ENCODE peak calls at places on chromosomes 12 and 14, in six cellular contexts. F, X, B, G, P and E are unnamed samples.

GRCh38 chr12:6278439-6279255 is 31.8 kb upstream of the PLEKHG6 start:
- DNase-seq in G (peak), B (peak), P (peak), F (peak), X (peak), E (no peak)

GRCh38 chr12:107332726-107333125 is 239.4 kb upstream of the CRY1 start:
- DNase-seq in G (no peak), F (no peak), P (no peak), B (no peak), X (no peak), E (no peak)

GRCh38 chr12:130576286-130576933 is 139.7 kb downstream of the RIMBP2 start:
- DNase-seq in B (no peak), F (no peak), X (no peak), G (no peak), P (no peak), E (no peak)

GRCh38 chr12:123075591-123076171 is 75.2 kb downstream of the PITPNM2 start:
- DNase-seq in G (peak), P (no peak), B (no peak), X (peak), F (no peak), E (peak)

GRCh38 chr12:979355-979754 is 11.7 kb upstream of the ERC1 start:
- DNase-seq in G (no peak), B (no peak), X (no peak), P (no peak), F (no peak), E (no peak)

GRCh38 chr14:75711796-75712211 is 50.8 kb downstream of the TTLL5 start:
- DNase-seq in F (peak), B (peak), G (peak), X (no peak), P (peak), E (no peak)

GRCh38 chr14:39665084-39665483 is 232.9 kb upstream of the FBXO33 start:
- DNase-seq in X (no peak), F (peak), P (no peak), G (no peak), B (no peak), E (no peak)

GRCh38 chr12:56785874-56786273 is 22.8 kb downstream of the HSD17B6 start:
- DNase-seq in P (no peak), B (no peak), G (no peak), X (no peak), F (no peak), E (no peak)

GRCh38 chr12:29309320-29309902 is 71.6 kb downstream of the ERGIC2 start:
- DNase-seq in P (no peak), B (peak), F (peak), G (no peak), X (no peak), E (no peak)

GRCh38 chr14:98726585-98727405 is 545.2 kb downstream of the BCL11B start:
- DNase-seq in P (no peak), G (no peak), F (no peak), B (no peak), X (no peak), E (no peak)

GRCh38 chr12:30691122-30691879 is 4.4 kb downstream of the IPO8 start:
- DNase-seq in B (peak), X (no peak), F (peak), P (peak), G (no peak), E (no peak)

GRCh38 chr12:108629824-108630476 is 3.7 kb downstream of the SELPLG start:
- DNase-seq in X (peak), G (no peak), F (peak), B (peak), P (peak), E (no peak)

GRCh38 chr14:89284368-89285058 is 132.5 kb downstream of the FOXN3 start:
- DNase-seq in G (peak), F (peak), P (no peak), B (peak), X (no peak), E (no peak)

GRCh38 chr14:33563492-33563891 is 387.4 kb downstream of the EGLN3 start:
- DNase-seq in F (no peak), B (no peak), X (no peak), P (peak), G (no peak), E (no peak)

GRCh38 chr12:59736786-59737185 is 141.0 kb downstream of the SLC16A7 start:
- DNase-seq in X (no peak), G (no peak), F (peak), P (peak), B (peak), E (no peak)

GRCh38 chr14:101894365-101895113 is 69.8 kb upstream of the DYNC1H1 start:
- DNase-seq in B (no peak), G (no peak), F (no peak), P (no peak), X (no peak), E (no peak)

GRCh38 chr12:87866602-87867292 is 162.5 kb downstream of the C12orf50 start:
- DNase-seq in F (peak), X (no peak), G (no peak), P (peak), B (peak), E (no peak)

GRCh38 chr14:90109858-90110257 is 48.1 kb downstream of the KCNK13 start:
- DNase-seq in P (no peak), F (no peak), B (no peak), G (no peak), X (no peak), E (no peak)

GRCh38 chr12:2266666-2267623 is 214.2 kb downstream of the CACNA1C start:
- DNase-seq in P (peak), X (no peak), G (no peak), B (no peak), F (peak), E (no peak)

GRCh38 chr14:39859314-39859713 is 427.1 kb upstream of the FBXO33 start:
- DNase-seq in X (no peak), F (no peak), P (no peak), G (no peak), B (no peak), E (no peak)

GRCh38 chr12:114732426-114733030 is 48.6 kb upstream of the TBX3 start:
- DNase-seq in P (no peak), G (no peak), X (no peak), F (no peak), B (no peak), E (no peak)

GRCh38 chr12:97500537-97500936 is 37.9 kb downstream of the RMST start:
- DNase-seq in P (no peak), B (no peak), X (no peak), G (no peak), F (no peak), E (no peak)

GRCh38 chr12:66156654-66157053 is 13.1 kb downstream of the TMBIM4 start:
- DNase-seq in G (no peak), X (no peak), P (no peak), B (no peak), F (peak), E (no peak)

GRCh38 chr12:96457191-96457930 is 32.0 kb upstream of the CFAP54 start:
- DNase-seq in G (no peak), F (no peak), X (no peak), P (peak), B (no peak), E (no peak)

GRCh38 chr14:25953532-25954144 is 644.2 kb downstream of the NOVA1 start:
- DNase-seq in P (no peak), X (no peak), G (no peak), B (no peak), F (peak), E (peak)

GRCh38 chr12:76124456-76124855 is 40.0 kb upstream of the NAP1L1 start:
- DNase-seq in B (no peak), F (no peak), X (no peak), G (no peak), P (no peak), E (no peak)

GRCh38 chr12:109650808-109651207 is 62.8 kb upstream of the FAM222A start:
- DNase-seq in G (no peak), F (no peak), X (peak), B (no peak), P (no peak), E (no peak)

GRCh38 chr14:42855159-42855558 is 1248.5 kb downstream of the LRFN5 start:
- DNase-seq in X (no peak), B (no peak), P (no peak), F (peak), G (no peak), E (no peak)
- H3K4me3 ChIP-seq in X (no peak), B (no peak), P (no peak), F (no peak), G (no peak), E (no peak)

DNA sequence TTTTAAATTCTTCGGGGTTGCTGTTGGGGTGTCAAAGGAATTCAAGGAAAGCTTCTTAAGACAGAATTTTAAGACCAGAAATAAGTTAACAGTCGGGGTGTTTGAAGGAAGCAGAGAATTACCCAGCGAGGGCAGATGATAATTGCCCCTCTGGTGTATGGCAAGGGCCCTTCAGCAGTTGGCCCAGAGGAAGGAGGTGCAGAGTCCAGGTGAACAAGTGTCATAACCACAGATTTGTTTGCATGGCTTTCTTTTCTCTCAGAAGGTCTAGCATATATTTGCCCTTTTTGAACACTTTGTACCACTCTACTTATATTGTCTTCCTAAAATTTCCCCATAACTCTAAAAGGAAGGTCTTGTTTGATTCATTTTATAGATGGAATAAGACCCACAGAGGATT is 1.8 kb downstream of the PDE6H start:
- DNase-seq in P (no peak), X (no peak), B (no peak), G (no peak), F (no peak), E (no peak)
- TF ChIP-seq CTCF in P (no peak), X (no peak), B (no peak), G (no peak), F (no peak), E (no peak)

DNA sequence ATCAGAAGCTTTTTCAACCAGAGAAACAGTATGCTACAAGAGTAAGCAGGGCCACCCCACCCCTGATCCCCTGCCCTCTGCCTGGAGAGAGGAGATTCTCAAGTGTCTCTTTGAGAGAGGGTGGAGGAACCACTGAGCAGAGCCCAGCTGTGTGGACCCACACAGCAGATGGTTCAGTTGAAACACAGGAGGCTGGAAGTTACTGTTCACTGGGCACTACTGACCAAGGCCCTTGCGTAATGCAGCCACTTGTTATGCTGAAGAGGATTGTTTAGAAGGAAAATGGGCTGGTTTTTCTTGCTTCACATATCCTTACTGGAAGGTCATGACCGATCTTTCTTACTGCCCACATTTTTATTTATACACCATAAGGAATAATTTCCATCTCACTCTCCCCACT is 375.0 kb upstream of the DDHD1 start:
- DNase-seq in G (no peak), X (no peak), P (no peak), B (peak), F (peak), E (no peak)
- H3K4me3 ChIP-seq in G (no peak), X (no peak), P (no peak), B (no peak), F (no peak), E (no peak)

GRCh38 chr12:49014547-49014946 is 4.0 kb downstream of the PRKAG1 start:
- DNase-seq in P (peak), X (no peak), G (no peak), B (peak), F (peak), E (no peak)
- TF ChIP-seq CTCF in P (peak), X (no peak), G (no peak), B (peak), F (peak), E (no peak)